ENCODE peak calls at places on chromosomes 2 and 18, in five cellular contexts. T is HFFc6, N is glutamatergic neuron, C is fibroblast of the aortic adventitia, W is spleen. Z is an unnamed sample.

GRCh38 chr2:180604077-180604476 is 376.3 kb upstream of the UBE2E3 start:
- DNase-seq in T (no peak), N (no peak), C (peak), W (no peak), Z (no peak)

GRCh38 chr18:79524181-79525078 is 128.7 kb downstream of the NFATC1 start:
- DNase-seq in T (no peak), N (no peak), C (no peak), W (peak), Z (no peak)

GRCh38 chr2:84703831-84704230 is 177.1 kb downstream of the TRABD2A start:
- DNase-seq in T (no peak), N (no peak), C (no peak), W (no peak), Z (no peak)

GRCh38 chr18:56900195-56901094 is 246.4 kb upstream of the BOD1L2 start:
- DNase-seq in T (no peak), N (no peak), C (no peak), W (no peak), Z (no peak)

GRCh38 chr2:201280191-201281040 is 20.1 kb downstream of the CASP8 start:
- DNase-seq in T (no peak), N (no peak), C (peak), W (no peak), Z (no peak)

GRCh38 chr2:225598922-225599321 is 199.4 kb downstream of the NYAP2 start:
- DNase-seq in T (no peak), N (no peak), C (peak), W (no peak), Z (no peak)

GRCh38 chr2:118112771-118113334 is 24.6 kb downstream of the INSIG2 start:
- DNase-seq in T (peak), N (no peak), C (peak), W (no peak), Z (no peak)

GRCh38 chr2:204664708-204665121 is 119.4 kb downstream of the PARD3B start:
- DNase-seq in T (peak), N (no peak), C (peak), W (no peak), Z (no peak)

GRCh38 chr2:178195390-178196166 is 1.3 kb downstream of the OSBPL6 start:
- DNase-seq in T (no peak), N (no peak), C (no peak), W (no peak), Z (no peak)

GRCh38 chr2:172248381-172249173 is 145.9 kb upstream of the DLX2 start:
- DNase-seq in T (peak), N (no peak), C (peak), W (no peak), Z (no peak)

GRCh38 chr2:160666019-160666676 is 172.5 kb upstream of the RBMS1 start:
- DNase-seq in T (peak), N (no peak), C (peak), W (no peak), Z (no peak)

GRCh38 chr2:170340693-170341068 is 162.7 kb downstream of the MYO3B start:
- DNase-seq in T (no peak), N (no peak), C (no peak), W (no peak), Z (no peak)

GRCh38 chr2:33144243-33144642 is 197.5 kb downstream of the LTBP1 start:
- DNase-seq in T (no peak), N (no peak), C (peak), W (no peak), Z (no peak)

GRCh38 chr18:36640005-36640952 is 188.5 kb downstream of the TPGS2 start:
- DNase-seq in T (no peak), N (no peak), C (peak), W (no peak), Z (no peak)

GRCh38 chr2:220703279-220703678 is 868.8 kb downstream of the EPHA4 start:
- DNase-seq in T (peak), N (no peak), C (no peak), W (no peak), Z (no peak)

GRCh38 chr2:98715812-98716451 is 15.0 kb downstream of the MGAT4A start:
- DNase-seq in T (no peak), N (no peak), C (no peak), W (no peak), Z (no peak)

GRCh38 chr2:168912466-168913170 is 11.5 kb downstream of the G6PC2 start:
- DNase-seq in T (no peak), N (peak), C (peak), W (no peak), Z (peak)

DNA sequence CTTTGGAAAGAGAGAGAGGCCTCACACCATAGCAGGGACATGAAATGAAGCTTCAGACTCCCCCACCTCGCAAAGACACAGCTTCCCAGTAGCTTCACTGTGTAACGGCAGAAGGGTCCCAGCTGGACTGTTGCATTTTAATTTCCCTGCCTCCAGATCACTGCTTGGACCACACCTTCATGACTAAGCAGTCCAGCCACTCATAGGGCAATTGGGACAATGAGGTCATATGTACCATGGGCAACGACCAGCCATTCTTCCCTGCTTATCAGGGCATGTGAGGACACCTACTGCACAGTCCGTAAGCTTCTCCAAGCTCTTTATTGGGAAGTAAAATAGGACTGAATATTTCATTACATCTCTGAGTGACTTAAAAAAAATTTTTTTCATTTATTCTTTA is 183.0 kb downstream of the MREG start:
- DNase-seq in T (peak), N (peak), C (peak), W (no peak), Z (no peak)
- TF ChIP-seq CTCF in T (no peak), N (no peak), C (no peak), W (no peak), Z (no peak)

GRCh38 chr2:43154685-43155084 is 71.7 kb downstream of the ZFP36L2 start:
- DNase-seq in T (no peak), N (no peak), C (no peak), W (no peak), Z (no peak)

GRCh38 chr2:43152711-43153627 is 73.4 kb downstream of the ZFP36L2 start:
- DNase-seq in T (no peak), N (no peak), C (no peak), W (no peak), Z (no peak)

GRCh38 chr2:43149482-43150107 is 76.8 kb downstream of the ZFP36L2 start:
- DNase-seq in T (no peak), N (no peak), C (no peak), W (peak), Z (no peak)

GRCh38 chr2:43155842-43156511 is 70.4 kb downstream of the ZFP36L2 start:
- DNase-seq in T (no peak), N (no peak), C (no peak), W (peak), Z (no peak)

DNA sequence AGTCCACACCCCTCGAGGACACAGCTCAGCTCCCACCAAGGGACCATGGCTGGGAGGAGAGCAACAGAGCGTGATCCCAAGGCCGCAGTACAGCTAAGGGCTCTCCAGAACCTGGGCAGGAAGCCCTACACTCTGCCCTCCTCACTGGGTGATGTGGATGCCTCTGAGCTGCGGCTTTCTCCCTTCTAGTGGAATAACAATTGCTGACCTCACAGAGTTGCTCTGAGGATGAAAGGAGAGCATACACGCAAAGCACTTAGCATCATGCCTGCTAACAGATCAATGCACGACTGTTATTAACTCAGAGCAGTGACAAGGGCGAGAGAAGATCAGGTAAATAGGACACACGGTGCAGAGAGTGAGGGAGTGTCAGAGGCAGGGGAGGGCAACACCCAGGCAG is 74.2 kb downstream of the ZFP36L2 start:
- DNase-seq in T (no peak), N (no peak), C (no peak), W (no peak), Z (no peak)
- TF ChIP-seq CTCF in T (no peak), N (no peak), C (no peak), W (no peak), Z (no peak)

DNA sequence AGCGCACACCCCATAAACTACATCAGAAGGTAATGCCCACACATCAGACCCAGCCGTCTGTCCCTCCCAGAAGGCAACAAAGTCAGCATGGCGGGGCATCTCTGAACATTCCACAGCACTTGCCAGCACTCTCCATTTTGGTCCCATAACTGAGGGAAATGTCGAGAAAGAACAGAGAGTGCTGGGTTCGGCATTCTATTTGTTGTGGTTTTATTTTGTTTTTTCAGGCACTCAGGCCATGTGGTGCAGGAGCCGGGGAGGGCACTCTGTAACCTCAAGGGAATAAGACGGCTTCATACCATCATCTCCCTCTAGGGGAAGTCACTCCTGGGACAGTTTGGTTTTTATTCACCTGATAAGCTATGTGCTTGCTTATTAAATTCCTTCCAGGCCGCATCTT is 156.0 kb downstream of the SEPTIN10 start:
- DNase-seq in T (no peak), N (no peak), C (no peak), W (peak), Z (no peak)
- TF ChIP-seq CTCF in T (no peak), N (no peak), C (no peak), W (no peak), Z (no peak)

DNA sequence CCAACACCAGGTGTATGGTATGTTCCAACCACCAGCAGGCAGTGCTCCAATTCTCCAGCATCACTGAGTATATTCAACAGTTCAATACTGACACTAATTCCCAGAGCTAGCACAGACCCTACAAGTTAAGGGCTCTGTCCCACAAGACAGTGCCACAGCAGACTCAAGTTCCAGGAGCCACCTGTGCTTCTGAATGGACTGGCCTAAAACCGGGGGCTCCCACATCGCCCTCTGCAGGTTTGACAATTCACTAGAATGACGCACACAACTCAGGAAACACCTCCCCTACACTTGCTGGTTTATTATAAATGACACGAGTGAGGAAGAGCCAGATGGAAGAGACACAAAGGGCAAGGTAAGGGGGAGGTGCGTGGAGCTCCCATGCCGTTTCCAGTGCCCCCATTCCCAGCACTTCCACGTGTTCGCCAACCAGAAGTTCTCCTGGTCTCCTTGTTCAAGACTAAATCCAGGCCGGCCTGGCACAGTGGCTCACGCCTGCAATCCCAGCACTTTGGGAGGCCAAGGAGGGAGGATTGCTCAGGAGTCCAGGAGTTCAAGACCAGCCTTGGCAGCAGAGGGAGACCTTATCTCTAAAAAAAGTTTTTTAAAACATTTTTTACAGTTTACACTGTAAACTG is 12.2 kb upstream of the ATP6V1B1 start:
- DNase-seq in T (no peak), N (no peak), C (no peak), W (peak), Z (no peak)
- TF ChIP-seq CTCF in T (peak), N (peak), C (no peak), W (no peak), Z (peak)

GRCh38 chr2:165425556-165425955 is 43.9 kb upstream of the CSRNP3 start:
- DNase-seq in T (no peak), N (no peak), C (no peak), W (no peak), Z (no peak)
- TF ChIP-seq CTCF in T (no peak), N (no peak), C (no peak), W (no peak), Z (no peak)

DNA sequence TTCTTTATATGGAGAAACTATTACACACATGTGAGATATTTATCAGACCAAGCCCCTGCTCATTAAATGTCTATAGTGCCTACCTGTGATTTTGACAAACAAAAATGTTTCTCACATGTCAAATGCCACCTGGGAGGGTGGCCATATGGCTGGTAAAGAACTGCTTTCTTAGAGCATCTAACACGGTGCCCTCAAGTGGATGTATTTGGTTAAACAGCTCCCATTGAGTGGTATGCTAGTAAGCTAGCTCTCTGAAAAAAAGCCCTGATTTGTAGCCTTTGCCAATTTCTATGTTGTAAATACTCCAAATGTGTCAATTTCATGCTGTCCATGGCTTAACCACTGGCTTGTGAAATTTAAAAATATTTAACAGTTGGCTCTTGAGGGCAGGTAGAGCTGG is 94.6 kb downstream of the PMAIP1 start:
- DNase-seq in T (no peak), N (no peak), C (no peak), W (no peak), Z (peak)
- TF ChIP-seq CTCF in T (peak), N (no peak), C (peak), W (no peak), Z (peak)

GRCh38 chr18:66124394-66124793 is 373.6 kb downstream of the CDH7 start:
- DNase-seq in T (no peak), N (no peak), C (no peak), W (no peak), Z (no peak)
- TF ChIP-seq CTCF in T (no peak), N (no peak), C (no peak), W (no peak), Z (peak)

Z was measured in BE2C.